ENCODE peak calls at places on chromosomes 3 and 15, in ten cellular contexts. V is type B pancreatic cell, N is endothelial cell, A is colonic mucosa, X is body of pancreas, O is ovary, J is AG04450, W is tibial artery, Q is lower lobe of right lung, H is tibial nerve. T is an unnamed sample.

GRCh38 chr15:37880009-37880834 is 54.2 kb upstream of the TMCO5A start:
- DNase-seq in V (no peak), N (peak), A (no peak), X (peak), O (no peak), J (peak), W (no peak), Q (no peak), H (no peak), T (no peak)

GRCh38 chr15:53831907-53832793 is 72.7 kb upstream of the WDR72 start:
- DNase-seq in V (no peak), N (no peak), A (peak), X (no peak), O (no peak), J (no peak), W (no peak), Q (no peak), H (no peak), T (no peak)

GRCh38 chr3:116051040-116051439 is 394.2 kb downstream of the LSAMP start:
- DNase-seq in V (no peak), N (no peak), A (no peak), X (no peak), O (no peak), J (no peak), W (no peak), Q (no peak), H (no peak), T (no peak)

GRCh38 chr15:85582076-85582718 is 201.8 kb downstream of the AKAP13 start:
- DNase-seq in V (no peak), N (no peak), A (peak), X (peak), O (no peak), J (no peak), W (peak), Q (no peak), H (no peak), T (no peak)

GRCh38 chr3:113035387-113035982 is 44.7 kb downstream of the GTPBP8 start:
- DNase-seq in V (no peak), N (peak), A (peak), X (peak), O (no peak), J (no peak), W (peak), Q (no peak), H (no peak), T (no peak)

GRCh38 chr15:63362196-63362595 is 19.4 kb downstream of the CA12 start:
- DNase-seq in V (no peak), N (no peak), A (peak), X (peak), O (no peak), J (no peak), W (no peak), Q (no peak), H (no peak), T (no peak)

GRCh38 chr3:151372063-151372820 is 12.3 kb downstream of the P2RY12 start:
- DNase-seq in V (no peak), N (no peak), A (no peak), X (no peak), O (no peak), J (no peak), W (no peak), Q (no peak), H (no peak), T (no peak)

GRCh38 chr15:23570466-23570865 is 5.0 kb downstream of the MKRN3 start:
- DNase-seq in V (no peak), N (no peak), A (no peak), X (no peak), O (no peak), J (no peak), W (no peak), Q (no peak), H (no peak), T (no peak)

DNA sequence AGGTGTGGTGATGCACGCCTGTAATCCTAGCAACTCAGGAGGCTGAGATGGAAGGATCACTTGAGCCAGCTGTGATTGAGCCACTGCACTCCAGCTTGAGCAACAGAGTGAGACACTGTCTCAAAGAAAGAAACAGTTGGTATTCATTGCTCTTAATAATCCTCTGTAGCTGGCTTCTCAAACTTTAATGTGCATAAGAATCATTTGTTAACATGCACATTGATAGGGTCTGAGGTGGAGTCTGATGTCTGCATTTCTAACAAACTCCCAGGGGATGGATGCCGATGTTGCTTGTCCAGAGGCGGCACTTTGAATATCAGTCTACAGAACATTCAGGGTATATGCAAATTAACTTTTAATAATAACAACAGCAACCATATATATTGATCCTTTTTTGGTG is 39.9 kb downstream of the NKIRAS1 start:
- DNase-seq in V (no peak), N (no peak), A (no peak), X (no peak), O (no peak), J (no peak), W (no peak), Q (no peak), H (no peak), T (no peak)
- TF ChIP-seq CTCF in V (no peak), N (no peak), A (no peak), X (no peak), O (no peak), J (no peak), W (no peak), Q (no peak), H (no peak), T (no peak)

GRCh38 chr15:81497226-81497625 is 123.2 kb upstream of the TMC3 start:
- DNase-seq in V (no peak), N (no peak), A (no peak), X (no peak), O (no peak), J (no peak), W (no peak), Q (no peak), H (no peak), T (no peak)

GRCh38 chr15:81500081-81500480 is 126.1 kb upstream of the TMC3 start:
- DNase-seq in V (no peak), N (no peak), A (no peak), X (no peak), O (no peak), J (no peak), W (no peak), Q (no peak), H (no peak), T (no peak)

GRCh38 chr15:81493246-81493645 is 119.2 kb upstream of the TMC3 start:
- DNase-seq in V (no peak), N (no peak), A (no peak), X (no peak), O (no peak), J (no peak), W (no peak), Q (no peak), H (no peak), T (no peak)

GRCh38 chr15:81502436-81502835 is 128.4 kb upstream of the TMC3 start:
- DNase-seq in V (no peak), N (no peak), A (no peak), X (no peak), O (no peak), J (no peak), W (no peak), Q (no peak), H (no peak), T (no peak)

DNA sequence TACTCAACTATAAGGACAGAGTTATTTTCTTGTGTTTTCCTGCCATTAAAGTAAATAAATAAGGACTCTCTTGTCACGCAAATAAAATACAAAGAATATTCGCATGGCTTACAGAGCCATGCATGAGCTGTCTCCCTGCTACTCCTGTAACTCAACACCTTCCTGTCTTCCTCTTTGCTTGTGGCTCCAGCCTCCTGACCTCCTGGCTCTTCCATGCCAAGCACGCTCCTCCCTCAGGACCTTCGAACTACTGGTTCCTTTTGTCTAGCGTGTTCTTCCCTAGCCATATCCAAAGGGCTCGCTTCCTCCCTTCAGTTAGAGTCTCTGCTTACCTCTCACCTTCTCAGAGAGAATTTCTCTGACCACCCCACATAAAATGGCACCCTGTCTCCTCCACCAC is 124.3 kb upstream of the TMC3 start:
- DNase-seq in V (no peak), N (no peak), A (no peak), X (no peak), O (no peak), J (no peak), W (no peak), Q (no peak), H (no peak), T (no peak)
- TF ChIP-seq CTCF in V (no peak), N (no peak), A (no peak), X (no peak), O (no peak), J (no peak), W (no peak), Q (no peak), H (no peak), T (no peak)

GRCh38 chr3:149764302-149764701 is 12.0 kb upstream of the COMMD2 start:
- DNase-seq in V (no peak), N (no peak), A (no peak), X (no peak), O (no peak), J (no peak), W (no peak), Q (no peak), H (no peak), T (no peak)

GRCh38 chr3:149763565-149763964 is 11.3 kb upstream of the COMMD2 start:
- DNase-seq in V (no peak), N (no peak), A (no peak), X (no peak), O (no peak), J (no peak), W (no peak), Q (no peak), H (no peak), T (no peak)

GRCh38 chr3:149767720-149768119 is 15.4 kb upstream of the COMMD2 start:
- DNase-seq in V (no peak), N (no peak), A (no peak), X (no peak), O (no peak), J (no peak), W (no peak), Q (no peak), H (no peak), T (no peak)

GRCh38 chr3:149768704-149769103 is 16.4 kb upstream of the COMMD2 start:
- DNase-seq in V (no peak), N (no peak), A (no peak), X (no peak), O (no peak), J (no peak), W (no peak), Q (no peak), H (no peak), T (no peak)

GRCh38 chr3:149765762-149766334 is 13.6 kb upstream of the COMMD2 start:
- DNase-seq in V (no peak), N (no peak), A (no peak), X (no peak), O (no peak), J (no peak), W (no peak), Q (no peak), H (no peak), T (no peak)
- TF ChIP-seq CTCF in V (peak), N (peak), A (peak), X (peak), O (peak), J (peak), W (peak), Q (peak), H (peak), T (no peak)

DNA sequence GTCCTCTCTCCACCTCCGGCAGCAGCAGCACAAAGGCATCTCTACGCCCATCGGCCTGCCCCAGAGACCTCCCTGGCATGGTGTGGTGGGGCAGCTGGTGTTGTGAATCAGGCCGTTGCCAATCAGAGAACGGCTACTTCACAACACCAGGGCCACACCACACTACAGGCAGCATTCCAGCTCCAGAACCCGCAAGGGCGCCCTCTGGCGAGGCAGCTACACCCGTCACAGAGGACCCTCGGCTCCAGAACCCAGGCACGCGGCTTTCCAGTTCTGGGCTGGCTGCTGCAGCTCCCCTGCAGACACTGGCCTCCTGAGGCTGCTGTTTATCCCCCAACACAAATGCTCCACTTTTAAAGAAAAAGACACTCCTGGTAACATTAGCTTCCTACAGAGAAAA is 127.5 kb upstream of the TOPAZ1 start:
- DNase-seq in V (no peak), N (peak), A (peak), X (peak), O (no peak), J (no peak), W (no peak), Q (no peak), H (no peak), T (no peak)
- TF ChIP-seq CTCF in V (peak), N (peak), A (no peak), X (peak), O (no peak), J (peak), W (no peak), Q (peak), H (no peak), T (no peak)

DNA sequence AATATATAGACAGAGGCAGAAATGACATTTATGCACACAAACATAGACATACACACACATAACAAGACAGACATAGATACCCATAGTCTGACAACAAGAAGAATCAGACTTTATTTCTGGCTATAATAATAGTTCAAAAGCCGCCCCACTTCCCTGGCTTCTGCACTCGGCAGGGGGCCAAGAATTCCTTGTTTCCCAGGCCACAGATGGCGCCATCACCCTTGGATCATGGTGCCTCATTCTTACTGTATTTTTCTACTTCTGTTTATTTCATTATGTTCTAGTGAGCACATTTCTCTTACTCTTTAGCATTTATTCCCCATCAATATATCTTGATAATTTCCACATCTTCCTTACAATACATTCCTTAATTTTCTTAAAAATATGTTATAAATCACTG is 387.5 kb downstream of the NLGN1 start:
- DNase-seq in V (no peak), N (no peak), A (no peak), X (no peak), O (no peak), J (no peak), W (no peak), Q (no peak), H (no peak), T (no peak)
- TF ChIP-seq CTCF in V (no peak), N (no peak), A (no peak), X (no peak), O (no peak), J (no peak), W (no peak), Q (no peak), H (no peak), T (no peak)

GRCh38 chr3:14633819-14634424 is 17.6 kb upstream of the CCDC174 start:
- DNase-seq in V (no peak), N (peak), A (peak), X (peak), O (no peak), J (peak), W (peak), Q (peak), H (no peak), T (peak)
- TF ChIP-seq CTCF in V (peak), N (peak), A (peak), X (peak), O (no peak), J (peak), W (peak), Q (peak), H (peak), T (no peak)

T was measured in omental fat pad.